ENCODE peak calls at places on chromosomes 16 and 17, in ten cellular contexts. One of them, this sample, is unnamed.

GRCh38 chr17:4520881-4521600 is 22.4 kb downstream of the SPNS2 start:
- DNase-seq in mucosa of gallbladder: peak; percentile 88
- DNase-seq in fibroblast of lung: no peak
- DNase-seq in fibroblast of mammary gland: no peak
- DNase-seq in AG08396: no peak
- DNase-seq in heart left ventricle: no peak
- DNase-seq in CD4-positive, alpha-beta T cell: no peak
- DNase-seq in activated gamma-delta T cell treated with anti-CD3 and anti-CD28 coated beads, Interleukin-2, amount 50 U/mL, for 16 hours: no peak
- DNase-seq in hepatic stellate cell: no peak
- DNase-seq in kidney epithelial cell: peak; percentile 31
- DNase-seq in this sample: no peak

GRCh38 chr16:81445143-81445922 is 725 bp downstream of the CMIP start:
- DNase-seq in kidney epithelial cell: no peak
- DNase-seq in activated gamma-delta T cell treated with anti-CD3 and anti-CD28 coated beads, Interleukin-2, amount 50 U/mL, for 16 hours: no peak
- DNase-seq in CD4-positive, alpha-beta T cell: peak; percentile 51
- DNase-seq in heart left ventricle: peak; percentile 43
- DNase-seq in fibroblast of mammary gland: no peak
- DNase-seq in AG08396: peak; percentile 75
- DNase-seq in hepatic stellate cell: peak; percentile 73
- DNase-seq in fibroblast of lung: peak; percentile 41
- DNase-seq in mucosa of gallbladder: no peak
- DNase-seq in this sample: peak; percentile 26

GRCh38 chr17:42078396-42079042 is 19.8 kb downstream of the ZNF385C start:
- DNase-seq in AG08396: no peak
- DNase-seq in fibroblast of mammary gland: no peak
- DNase-seq in activated gamma-delta T cell treated with anti-CD3 and anti-CD28 coated beads, Interleukin-2, amount 50 U/mL, for 16 hours: no peak
- DNase-seq in fibroblast of lung: no peak
- DNase-seq in hepatic stellate cell: no peak
- DNase-seq in kidney epithelial cell: no peak
- DNase-seq in heart left ventricle: no peak
- DNase-seq in CD4-positive, alpha-beta T cell: no peak
- DNase-seq in mucosa of gallbladder: no peak
- DNase-seq in this sample: no peak

GRCh38 chr17:7929158-7930029 is at the start of gene KCNAB3:
- DNase-seq in mucosa of gallbladder: peak; percentile 40
- DNase-seq in fibroblast of lung: peak; percentile 77
- DNase-seq in activated gamma-delta T cell treated with anti-CD3 and anti-CD28 coated beads, Interleukin-2, amount 50 U/mL, for 16 hours: no peak
- DNase-seq in heart left ventricle: no peak
- DNase-seq in hepatic stellate cell: peak; percentile 84
- DNase-seq in fibroblast of mammary gland: peak; percentile 70
- DNase-seq in AG08396: peak; percentile 87
- DNase-seq in CD4-positive, alpha-beta T cell: peak; percentile 62
- DNase-seq in kidney epithelial cell: no peak
- DNase-seq in this sample: no peak

GRCh38 chr17:12959441-12959840 is 58.4 kb downstream of the ELAC2 start:
- DNase-seq in fibroblast of mammary gland: peak; percentile 88
- DNase-seq in fibroblast of lung: peak; percentile 79
- DNase-seq in kidney epithelial cell: peak; percentile 77
- DNase-seq in heart left ventricle: no peak
- DNase-seq in hepatic stellate cell: no peak
- DNase-seq in AG08396: no peak
- DNase-seq in mucosa of gallbladder: no peak
- DNase-seq in activated gamma-delta T cell treated with anti-CD3 and anti-CD28 coated beads, Interleukin-2, amount 50 U/mL, for 16 hours: no peak
- DNase-seq in CD4-positive, alpha-beta T cell: no peak
- DNase-seq in this sample: no peak

GRCh38 chr16:50457979-50458461 is 89.2 kb upstream of the BRD7 start:
- DNase-seq in activated gamma-delta T cell treated with anti-CD3 and anti-CD28 coated beads, Interleukin-2, amount 50 U/mL, for 16 hours: no peak
- DNase-seq in AG08396: no peak
- DNase-seq in kidney epithelial cell: no peak
- DNase-seq in hepatic stellate cell: no peak
- DNase-seq in fibroblast of lung: no peak
- DNase-seq in heart left ventricle: no peak
- DNase-seq in fibroblast of mammary gland: no peak
- DNase-seq in CD4-positive, alpha-beta T cell: no peak
- DNase-seq in mucosa of gallbladder: no peak
- DNase-seq in this sample: no peak

GRCh38 chr16:15811416-15811777 is 45.4 kb downstream of the MYH11 start:
- DNase-seq in activated gamma-delta T cell treated with anti-CD3 and anti-CD28 coated beads, Interleukin-2, amount 50 U/mL, for 16 hours: no peak
- DNase-seq in AG08396: no peak
- DNase-seq in mucosa of gallbladder: no peak
- DNase-seq in CD4-positive, alpha-beta T cell: no peak
- DNase-seq in hepatic stellate cell: peak; percentile 34
- DNase-seq in kidney epithelial cell: no peak
- DNase-seq in fibroblast of mammary gland: no peak
- DNase-seq in heart left ventricle: no peak
- DNase-seq in fibroblast of lung: no peak
- DNase-seq in this sample: no peak

GRCh38 chr16:84919751-84920150 is 91.6 kb downstream of the ZDHHC7 start:
- DNase-seq in mucosa of gallbladder: no peak
- DNase-seq in activated gamma-delta T cell treated with anti-CD3 and anti-CD28 coated beads, Interleukin-2, amount 50 U/mL, for 16 hours: no peak
- DNase-seq in heart left ventricle: no peak
- DNase-seq in fibroblast of lung: no peak
- DNase-seq in fibroblast of mammary gland: no peak
- DNase-seq in CD4-positive, alpha-beta T cell: no peak
- DNase-seq in hepatic stellate cell: no peak
- DNase-seq in kidney epithelial cell: no peak
- DNase-seq in AG08396: no peak
- DNase-seq in this sample: no peak

GRCh38 chr16:49455181-49455990 is 81.8 kb downstream of the C16orf78 start:
- DNase-seq in mucosa of gallbladder: no peak
- DNase-seq in kidney epithelial cell: no peak
- DNase-seq in fibroblast of mammary gland: no peak
- DNase-seq in fibroblast of lung: no peak
- DNase-seq in hepatic stellate cell: no peak
- DNase-seq in CD4-positive, alpha-beta T cell: no peak
- DNase-seq in AG08396: no peak
- DNase-seq in activated gamma-delta T cell treated with anti-CD3 and anti-CD28 coated beads, Interleukin-2, amount 50 U/mL, for 16 hours: no peak
- DNase-seq in heart left ventricle: no peak
- DNase-seq in this sample: no peak

GRCh38 chr17:17605747-17606083 is 14.2 kb upstream of the PEMT start:
- DNase-seq in hepatic stellate cell: peak; percentile 60
- DNase-seq in mucosa of gallbladder: no peak
- DNase-seq in heart left ventricle: no peak
- DNase-seq in kidney epithelial cell: no peak
- DNase-seq in activated gamma-delta T cell treated with anti-CD3 and anti-CD28 coated beads, Interleukin-2, amount 50 U/mL, for 16 hours: no peak
- DNase-seq in fibroblast of mammary gland: peak; percentile 65
- DNase-seq in CD4-positive, alpha-beta T cell: no peak
- DNase-seq in fibroblast of lung: peak; percentile 74
- DNase-seq in AG08396: peak; percentile 44
- DNase-seq in this sample: no peak

GRCh38 chr17:1965556-1966273 is 59.4 kb downstream of the RTN4RL1 start:
- DNase-seq in kidney epithelial cell: no peak
- DNase-seq in fibroblast of lung: peak; percentile 49
- DNase-seq in heart left ventricle: no peak
- DNase-seq in AG08396: no peak
- DNase-seq in CD4-positive, alpha-beta T cell: no peak
- DNase-seq in hepatic stellate cell: no peak
- DNase-seq in activated gamma-delta T cell treated with anti-CD3 and anti-CD28 coated beads, Interleukin-2, amount 50 U/mL, for 16 hours: no peak
- DNase-seq in mucosa of gallbladder: no peak
- DNase-seq in fibroblast of mammary gland: no peak
- DNase-seq in this sample: no peak

GRCh38 chr16:57366544-57367040 is 5.7 kb upstream of the CX3CL1 start:
- DNase-seq in CD4-positive, alpha-beta T cell: no peak
- DNase-seq in kidney epithelial cell: no peak
- DNase-seq in activated gamma-delta T cell treated with anti-CD3 and anti-CD28 coated beads, Interleukin-2, amount 50 U/mL, for 16 hours: no peak
- DNase-seq in mucosa of gallbladder: no peak
- DNase-seq in fibroblast of mammary gland: no peak
- DNase-seq in fibroblast of lung: no peak
- DNase-seq in AG08396: no peak
- DNase-seq in heart left ventricle: no peak
- DNase-seq in hepatic stellate cell: no peak
- DNase-seq in this sample: no peak

GRCh38 chr17:29697371-29697770 is 74.7 kb upstream of the CORO6 start:
- DNase-seq in activated gamma-delta T cell treated with anti-CD3 and anti-CD28 coated beads, Interleukin-2, amount 50 U/mL, for 16 hours: no peak
- DNase-seq in mucosa of gallbladder: no peak
- DNase-seq in kidney epithelial cell: no peak
- DNase-seq in fibroblast of lung: no peak
- DNase-seq in heart left ventricle: no peak
- DNase-seq in hepatic stellate cell: no peak
- DNase-seq in fibroblast of mammary gland: no peak
- DNase-seq in CD4-positive, alpha-beta T cell: no peak
- DNase-seq in AG08396: no peak
- DNase-seq in this sample: no peak

GRCh38 chr16:23324727-23325126 is 22.6 kb downstream of the SCNN1B start:
- DNase-seq in heart left ventricle: peak; percentile 66
- DNase-seq in hepatic stellate cell: no peak
- DNase-seq in activated gamma-delta T cell treated with anti-CD3 and anti-CD28 coated beads, Interleukin-2, amount 50 U/mL, for 16 hours: no peak
- DNase-seq in mucosa of gallbladder: peak; percentile 17
- DNase-seq in AG08396: no peak
- DNase-seq in fibroblast of lung: no peak
- DNase-seq in CD4-positive, alpha-beta T cell: no peak
- DNase-seq in fibroblast of mammary gland: no peak
- DNase-seq in kidney epithelial cell: no peak
- DNase-seq in this sample: peak; percentile 98

GRCh38 chr17:1998426-1998784 is 26.7 kb downstream of the RTN4RL1 start:
- DNase-seq in fibroblast of mammary gland: no peak
- DNase-seq in activated gamma-delta T cell treated with anti-CD3 and anti-CD28 coated beads, Interleukin-2, amount 50 U/mL, for 16 hours: no peak
- DNase-seq in mucosa of gallbladder: no peak
- DNase-seq in heart left ventricle: no peak
- DNase-seq in fibroblast of lung: no peak
- DNase-seq in hepatic stellate cell: no peak
- DNase-seq in AG08396: no peak
- DNase-seq in kidney epithelial cell: no peak
- DNase-seq in CD4-positive, alpha-beta T cell: no peak
- DNase-seq in this sample: no peak

GRCh38 chr16:81646561-81646960 is 132.5 kb upstream of the PLCG2 start:
- DNase-seq in hepatic stellate cell: no peak
- DNase-seq in CD4-positive, alpha-beta T cell: no peak
- DNase-seq in kidney epithelial cell: no peak
- DNase-seq in heart left ventricle: no peak
- DNase-seq in fibroblast of lung: peak; percentile 80
- DNase-seq in activated gamma-delta T cell treated with anti-CD3 and anti-CD28 coated beads, Interleukin-2, amount 50 U/mL, for 16 hours: no peak
- DNase-seq in fibroblast of mammary gland: peak; percentile 37
- DNase-seq in AG08396: no peak
- DNase-seq in mucosa of gallbladder: no peak
- DNase-seq in this sample: no peak

GRCh38 chr16:13070268-13070667 is 168.9 kb downstream of the SHISA9 start:
- DNase-seq in mucosa of gallbladder: no peak
- DNase-seq in heart left ventricle: no peak
- DNase-seq in fibroblast of lung: no peak
- DNase-seq in hepatic stellate cell: no peak
- DNase-seq in CD4-positive, alpha-beta T cell: no peak
- DNase-seq in activated gamma-delta T cell treated with anti-CD3 and anti-CD28 coated beads, Interleukin-2, amount 50 U/mL, for 16 hours: no peak
- DNase-seq in AG08396: no peak
- DNase-seq in fibroblast of mammary gland: no peak
- DNase-seq in kidney epithelial cell: no peak
- DNase-seq in this sample: no peak

GRCh38 chr16:53071748-53072301 is 17.0 kb downstream of the CHD9 start:
- DNase-seq in fibroblast of lung: peak; percentile 28
- DNase-seq in heart left ventricle: peak; percentile 91
- DNase-seq in activated gamma-delta T cell treated with anti-CD3 and anti-CD28 coated beads, Interleukin-2, amount 50 U/mL, for 16 hours: no peak
- DNase-seq in kidney epithelial cell: no peak
- DNase-seq in mucosa of gallbladder: no peak
- DNase-seq in CD4-positive, alpha-beta T cell: no peak
- DNase-seq in AG08396: no peak
- DNase-seq in hepatic stellate cell: no peak
- DNase-seq in fibroblast of mammary gland: no peak
- DNase-seq in this sample: no peak

GRCh38 chr16:68396481-68396880 is 51.8 kb downstream of the SMPD3 start:
- DNase-seq in AG08396: peak; percentile 71
- DNase-seq in heart left ventricle: no peak
- DNase-seq in fibroblast of lung: peak; percentile 45
- DNase-seq in kidney epithelial cell: no peak
- DNase-seq in CD4-positive, alpha-beta T cell: peak; percentile 47
- DNase-seq in fibroblast of mammary gland: peak; percentile 47
- DNase-seq in activated gamma-delta T cell treated with anti-CD3 and anti-CD28 coated beads, Interleukin-2, amount 50 U/mL, for 16 hours: peak; percentile 27
- DNase-seq in hepatic stellate cell: peak; percentile 73
- DNase-seq in mucosa of gallbladder: peak; percentile 68
- DNase-seq in this sample: peak; percentile 24

GRCh38 chr17:76248013-76248782 is 7.9 kb upstream of the RNF157 start:
- DNase-seq in heart left ventricle: no peak
- DNase-seq in fibroblast of mammary gland: no peak
- DNase-seq in mucosa of gallbladder: no peak
- DNase-seq in hepatic stellate cell: no peak
- DNase-seq in activated gamma-delta T cell treated with anti-CD3 and anti-CD28 coated beads, Interleukin-2, amount 50 U/mL, for 16 hours: no peak
- DNase-seq in fibroblast of lung: no peak
- DNase-seq in CD4-positive, alpha-beta T cell: no peak
- DNase-seq in AG08396: no peak
- DNase-seq in kidney epithelial cell: no peak
- DNase-seq in this sample: no peak

GRCh38 chr17:47205419-47205963 is 3.7 kb upstream of the MYL4 start:
- DNase-seq in AG08396: peak; percentile 67
- DNase-seq in mucosa of gallbladder: peak; percentile 53
- DNase-seq in hepatic stellate cell: peak; percentile 64
- DNase-seq in fibroblast of mammary gland: peak; percentile 65
- DNase-seq in CD4-positive, alpha-beta T cell: peak; percentile 55
- DNase-seq in fibroblast of lung: peak; percentile 90
- DNase-seq in heart left ventricle: peak; percentile 71
- DNase-seq in kidney epithelial cell: peak; percentile 96
- DNase-seq in activated gamma-delta T cell treated with anti-CD3 and anti-CD28 coated beads, Interleukin-2, amount 50 U/mL, for 16 hours: peak; percentile 45
- DNase-seq in this sample: no peak

GRCh38 chr16:58515871-58516767 is 802 bp downstream of the SETD6 start:
- DNase-seq in fibroblast of lung: no peak
- DNase-seq in heart left ventricle: no peak
- DNase-seq in fibroblast of mammary gland: no peak
- DNase-seq in CD4-positive, alpha-beta T cell: peak; percentile 51
- DNase-seq in kidney epithelial cell: no peak
- DNase-seq in hepatic stellate cell: no peak
- DNase-seq in AG08396: no peak
- DNase-seq in mucosa of gallbladder: no peak
- DNase-seq in activated gamma-delta T cell treated with anti-CD3 and anti-CD28 coated beads, Interleukin-2, amount 50 U/mL, for 16 hours: no peak
- DNase-seq in this sample: peak; percentile 56

GRCh38 chr17:19647697-19648474 is 665 bp upstream of the ALDH3A2 start:
- DNase-seq in kidney epithelial cell: no peak
- DNase-seq in hepatic stellate cell: peak; percentile 73
- DNase-seq in CD4-positive, alpha-beta T cell: peak; percentile 24
- DNase-seq in mucosa of gallbladder: peak; percentile 67
- DNase-seq in AG08396: peak; percentile 66
- DNase-seq in heart left ventricle: peak; percentile 83
- DNase-seq in fibroblast of lung: peak; percentile 66
- DNase-seq in fibroblast of mammary gland: peak; percentile 78
- DNase-seq in activated gamma-delta T cell treated with anti-CD3 and anti-CD28 coated beads, Interleukin-2, amount 50 U/mL, for 16 hours: peak; percentile 9
- DNase-seq in this sample: peak; percentile 47

GRCh38 chr16:31471875-31472558 is at the start of gene TGFB1I1:
- DNase-seq in fibroblast of mammary gland: peak; percentile 67
- DNase-seq in kidney epithelial cell: no peak
- DNase-seq in CD4-positive, alpha-beta T cell: no peak
- DNase-seq in AG08396: peak; percentile 92
- DNase-seq in hepatic stellate cell: peak; percentile 92
- DNase-seq in fibroblast of lung: peak; percentile 87
- DNase-seq in mucosa of gallbladder: peak; percentile 62
- DNase-seq in activated gamma-delta T cell treated with anti-CD3 and anti-CD28 coated beads, Interleukin-2, amount 50 U/mL, for 16 hours: no peak
- DNase-seq in heart left ventricle: peak; percentile 86
- DNase-seq in this sample: peak; percentile 65

GRCh38 chr17:6195123-6195522 is 124.9 kb downstream of the WSCD1 start:
- DNase-seq in CD4-positive, alpha-beta T cell: no peak
- DNase-seq in kidney epithelial cell: no peak
- DNase-seq in hepatic stellate cell: no peak
- DNase-seq in activated gamma-delta T cell treated with anti-CD3 and anti-CD28 coated beads, Interleukin-2, amount 50 U/mL, for 16 hours: no peak
- DNase-seq in AG08396: no peak
- DNase-seq in mucosa of gallbladder: no peak
- DNase-seq in fibroblast of lung: no peak
- DNase-seq in fibroblast of mammary gland: no peak
- DNase-seq in heart left ventricle: no peak
- DNase-seq in this sample: peak; percentile 26

GRCh38 chr16:19116711-19117449 is 3.1 kb downstream of the ITPRIPL2 start:
- DNase-seq in kidney epithelial cell: no peak
- DNase-seq in fibroblast of lung: peak; percentile 64
- DNase-seq in fibroblast of mammary gland: peak; percentile 61
- DNase-seq in hepatic stellate cell: no peak
- DNase-seq in AG08396: no peak
- DNase-seq in CD4-positive, alpha-beta T cell: no peak
- DNase-seq in mucosa of gallbladder: no peak
- DNase-seq in activated gamma-delta T cell treated with anti-CD3 and anti-CD28 coated beads, Interleukin-2, amount 50 U/mL, for 16 hours: no peak
- DNase-seq in heart left ventricle: no peak
- DNase-seq in this sample: no peak

GRCh38 chr17:39591958-39592954 is 15.5 kb downstream of the NEUROD2 start:
- DNase-seq in hepatic stellate cell: no peak
- DNase-seq in heart left ventricle: no peak
- DNase-seq in fibroblast of mammary gland: peak; percentile 43
- DNase-seq in AG08396: no peak
- DNase-seq in kidney epithelial cell: no peak
- DNase-seq in mucosa of gallbladder: peak; percentile 69
- DNase-seq in activated gamma-delta T cell treated with anti-CD3 and anti-CD28 coated beads, Interleukin-2, amount 50 U/mL, for 16 hours: no peak
- DNase-seq in fibroblast of lung: peak; percentile 30
- DNase-seq in CD4-positive, alpha-beta T cell: no peak
- DNase-seq in this sample: peak; percentile 45

GRCh38 chr17:19457830-19458271 is 46.8 kb downstream of the RNF112 start:
- DNase-seq in mucosa of gallbladder: no peak
- DNase-seq in heart left ventricle: no peak
- DNase-seq in AG08396: no peak
- DNase-seq in fibroblast of mammary gland: no peak
- DNase-seq in hepatic stellate cell: no peak
- DNase-seq in fibroblast of lung: no peak
- DNase-seq in CD4-positive, alpha-beta T cell: no peak
- DNase-seq in activated gamma-delta T cell treated with anti-CD3 and anti-CD28 coated beads, Interleukin-2, amount 50 U/mL, for 16 hours: no peak
- DNase-seq in kidney epithelial cell: no peak
- DNase-seq in this sample: no peak